ENCODE peak calls at places on chromosome 5, in seven cellular contexts. C, S, R, T, D, F and Z are unnamed samples.

GRCh38 chr5:132867046-132867451 is 607 bp downstream of the UQCRQ start:
- DNase-seq in C (no peak), S (no peak), R (no peak), T (no peak), D (no peak), F (no peak), Z (no peak)

GRCh38 chr5:172575416-172575815 is 65.6 kb upstream of the NEURL1B start:
- DNase-seq in C (no peak), S (no peak), R (no peak), T (no peak), D (no peak), F (no peak), Z (no peak)

GRCh38 chr5:65213921-65214525 is 267.7 kb downstream of the ADAMTS6 start:
- DNase-seq in C (peak), S (no peak), R (peak), T (no peak), D (peak), F (peak), Z (peak)

GRCh38 chr5:138468966-138469539 is 3.8 kb downstream of the EGR1 start:
- DNase-seq in C (peak), S (no peak), R (peak), T (no peak), D (no peak), F (no peak), Z (peak)

GRCh38 chr5:5634817-5635216 is 212.3 kb downstream of the ICE1 start:
- DNase-seq in C (no peak), S (no peak), R (no peak), T (no peak), D (no peak), F (no peak), Z (no peak)

GRCh38 chr5:128358826-128359225 is 179.2 kb downstream of the FBN2 start:
- DNase-seq in C (peak), S (no peak), R (no peak), T (no peak), D (no peak), F (no peak), Z (no peak)

GRCh38 chr5:55672477-55672911 is 39.6 kb downstream of the SLC38A9 start:
- DNase-seq in C (no peak), S (no peak), R (no peak), T (no peak), D (no peak), F (no peak), Z (no peak)

GRCh38 chr5:135307143-135307903 is 91.7 kb downstream of the MACROH2A1 start:
- DNase-seq in C (no peak), S (no peak), R (peak), T (peak), D (no peak), F (no peak), Z (no peak)

GRCh38 chr5:128121679-128122078 is 38.1 kb downstream of the SLC12A2 start:
- DNase-seq in C (no peak), S (no peak), R (no peak), T (no peak), D (no peak), F (no peak), Z (peak)

GRCh38 chr5:76351577-76351976 is 51.5 kb upstream of the IQGAP2 start:
- DNase-seq in C (no peak), S (no peak), R (no peak), T (no peak), D (no peak), F (no peak), Z (no peak)

GRCh38 chr5:56128166-56128565 is 105.0 kb downstream of the ANKRD55 start:
- DNase-seq in C (no peak), S (no peak), R (no peak), T (no peak), D (no peak), F (no peak), Z (no peak)

GRCh38 chr5:79759436-79759835 is 69.8 kb downstream of the CMYA5 start:
- DNase-seq in C (peak), S (no peak), R (no peak), T (no peak), D (peak), F (no peak), Z (no peak)

GRCh38 chr5:139660916-139661814 is 13.0 kb downstream of the CXXC5 start:
- DNase-seq in C (peak), S (no peak), R (no peak), T (no peak), D (peak), F (no peak), Z (peak)

GRCh38 chr5:1561402-1561929 is 37.7 kb upstream of the LPCAT1 start:
- DNase-seq in C (no peak), S (no peak), R (no peak), T (no peak), D (no peak), F (no peak), Z (no peak)

GRCh38 chr5:32443145-32443540 is 1.4 kb downstream of the ZFR start:
- DNase-seq in C (peak), S (no peak), R (no peak), T (no peak), D (peak), F (no peak), Z (no peak)

GRCh38 chr5:1668141-1668721 is 131.4 kb downstream of the MRPL36 start:
- DNase-seq in C (no peak), S (no peak), R (peak), T (no peak), D (no peak), F (peak), Z (no peak)

GRCh38 chr5:55343107-55343506 is 35.3 kb downstream of the MTREX start:
- DNase-seq in C (no peak), S (no peak), R (no peak), T (no peak), D (no peak), F (no peak), Z (no peak)

GRCh38 chr5:160042674-160043073 is 33.7 kb downstream of the TTC1 start:
- DNase-seq in C (no peak), S (no peak), R (no peak), T (no peak), D (no peak), F (no peak), Z (no peak)

GRCh38 chr5:1195439-1195838 is 6.0 kb upstream of the SLC6A19 start:
- DNase-seq in C (no peak), S (no peak), R (no peak), T (no peak), D (no peak), F (no peak), Z (no peak)

GRCh38 chr5:107555425-107556090 is 115.2 kb downstream of the EFNA5 start:
- DNase-seq in C (peak), S (no peak), R (no peak), T (no peak), D (no peak), F (no peak), Z (no peak)

GRCh38 chr5:5533927-5534326 is 111.5 kb downstream of the ICE1 start:
- DNase-seq in C (no peak), S (no peak), R (no peak), T (no peak), D (no peak), F (no peak), Z (no peak)

GRCh38 chr5:73464016-73464745 is 15.6 kb upstream of the FOXD1 start:
- DNase-seq in C (peak), S (no peak), R (no peak), T (no peak), D (no peak), F (no peak), Z (no peak)

GRCh38 chr5:159097461-159098284 is 2.0 kb downstream of the EBF1 start:
- DNase-seq in C (peak), S (peak), R (peak), T (peak), D (peak), F (peak), Z (no peak)

GRCh38 chr5:154474957-154475334 is 3.1 kb downstream of the HAND1 start:
- DNase-seq in C (no peak), S (no peak), R (peak), T (no peak), D (no peak), F (no peak), Z (no peak)

GRCh38 chr5:126809932-126810331 is 33.0 kb downstream of the LMNB1 start:
- DNase-seq in C (no peak), S (no peak), R (no peak), T (no peak), D (peak), F (no peak), Z (no peak)

GRCh38 chr5:73193592-73193991 is 20.6 kb downstream of the TMEM174 start:
- DNase-seq in C (no peak), S (no peak), R (no peak), T (no peak), D (no peak), F (no peak), Z (no peak)

GRCh38 chr5:1836176-1836890 is 35.1 kb downstream of the NDUFS6 start:
- DNase-seq in C (no peak), S (no peak), R (no peak), T (no peak), D (no peak), F (no peak), Z (no peak)

GRCh38 chr5:151619812-151620462 is 28.8 kb upstream of the FAT2 start:
- DNase-seq in C (no peak), S (peak), R (peak), T (peak), D (no peak), F (peak), Z (no peak)

DNA sequence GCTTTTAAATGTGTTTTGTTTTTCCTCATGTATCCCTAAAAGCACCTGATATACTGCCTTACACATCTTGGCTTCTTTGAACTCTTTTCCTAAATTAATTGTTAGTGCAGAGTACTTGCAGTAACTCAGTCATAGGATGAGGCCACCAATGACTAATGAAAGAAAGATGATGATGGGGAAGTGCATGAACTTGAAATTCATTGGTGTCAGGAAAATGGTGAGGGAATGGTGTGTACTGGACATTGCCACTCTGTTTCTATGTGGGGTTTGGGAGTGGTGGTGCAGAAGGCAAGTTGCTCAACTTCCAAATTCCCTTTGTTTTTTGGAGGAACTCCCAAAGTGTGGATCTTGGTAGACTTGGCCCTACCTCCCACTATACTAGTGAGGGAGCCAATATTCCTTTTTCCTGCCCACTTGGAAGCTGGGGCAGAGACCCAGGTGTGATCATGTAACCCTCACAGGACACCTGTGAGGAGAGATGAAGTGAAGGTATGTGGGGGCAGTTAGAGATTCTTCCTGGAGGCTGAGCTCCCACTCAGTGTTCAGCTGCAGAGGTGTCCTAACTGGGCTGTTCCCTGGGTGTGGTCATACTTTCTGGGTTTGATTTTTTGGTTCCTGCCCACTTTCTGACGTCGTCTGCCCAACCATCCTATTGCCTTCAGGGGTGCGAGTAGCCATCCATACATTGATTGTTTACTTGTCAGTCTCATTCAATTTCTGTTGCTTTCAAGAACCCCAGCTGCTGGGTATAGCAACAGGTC is 298.5 kb downstream of the MAST4 start:
- DNase-seq in C (peak), S (no peak), R (no peak), T (no peak), D (no peak), F (no peak), Z (no peak)
- H3K23ac ChIP-seq in C (no peak), S (no peak), R (no peak), T (no peak), D (no peak), F (no peak), Z (no peak)

GRCh38 chr5:179219661-179220620 is 125.3 kb downstream of the ADAMTS2 start:
- DNase-seq in C (no peak), S (no peak), R (no peak), T (no peak), D (no peak), F (no peak), Z (no peak)

GRCh38 chr5:179217956-179218355 is 127.3 kb downstream of the ADAMTS2 start:
- DNase-seq in C (no peak), S (no peak), R (no peak), T (no peak), D (no peak), F (no peak), Z (no peak)

GRCh38 chr5:179218586-179219330 is 126.5 kb downstream of the ADAMTS2 start:
- DNase-seq in C (no peak), S (no peak), R (no peak), T (no peak), D (no peak), F (no peak), Z (no peak)

GRCh38 chr5:179215576-179215975 is 129.7 kb downstream of the ADAMTS2 start:
- DNase-seq in C (peak), S (no peak), R (no peak), T (no peak), D (no peak), F (no peak), Z (no peak)

GRCh38 chr5:179217356-179217755 is 127.9 kb downstream of the ADAMTS2 start:
- DNase-seq in C (peak), S (no peak), R (no peak), T (no peak), D (peak), F (no peak), Z (peak)
- H2BK5ac ChIP-seq in C (no peak), S (no peak), R (no peak), T (no peak), D (no peak), F (no peak), Z (no peak)

GRCh38 chr5:179817071-179817840 is 3.4 kb upstream of the SQSTM1 start:
- DNase-seq in C (no peak), S (peak), R (no peak), T (no peak), D (no peak), F (no peak), Z (no peak)
- H3K23ac ChIP-seq in C (no peak), S (no peak), R (no peak), T (peak), D (peak), F (no peak), Z (no peak)

GRCh38 chr5:150044334-150044681 is 42.0 kb downstream of the CSF1R start:
- DNase-seq in C (peak), S (no peak), R (no peak), T (no peak), D (peak), F (no peak), Z (no peak)
- H2BK5ac ChIP-seq in C (peak), S (no peak), R (no peak), T (no peak), D (peak), F (no peak), Z (no peak)

GRCh38 chr5:57900356-57900944 is 417.8 kb upstream of the ACTBL2 start:
- DNase-seq in C (no peak), S (no peak), R (no peak), T (no peak), D (no peak), F (no peak), Z (no peak)
- H3K23ac ChIP-seq in C (no peak), S (no peak), R (no peak), T (no peak), D (no peak), F (no peak), Z (no peak)

DNA sequence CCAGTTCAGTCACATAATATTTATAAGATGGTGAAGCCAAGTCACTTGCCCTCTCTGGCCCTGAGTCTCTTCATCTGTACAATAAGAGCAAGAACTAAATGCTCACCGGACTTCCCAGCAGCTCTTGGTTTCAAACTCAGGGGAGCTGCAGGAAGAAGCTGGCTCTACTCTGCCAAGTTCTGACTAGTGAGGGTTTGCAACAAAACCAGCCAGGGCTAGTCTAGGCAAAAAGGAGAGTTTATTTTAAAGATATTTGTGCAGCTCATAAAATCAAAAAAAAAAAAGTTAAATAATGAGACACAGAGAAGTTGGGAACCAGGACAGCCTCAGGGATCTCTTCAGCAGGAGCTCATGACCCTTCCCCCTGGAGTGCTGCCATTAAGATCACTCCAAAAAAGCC is 107.3 kb downstream of the DOCK2 start:
- DNase-seq in C (no peak), S (no peak), R (no peak), T (no peak), D (no peak), F (no peak), Z (no peak)
- H2BK5ac ChIP-seq in C (no peak), S (no peak), R (no peak), T (no peak), D (no peak), F (no peak), Z (no peak)